ENCODE peak calls at places on chromosomes 11 and 22, in seven cellular contexts. D, R, O, V, Q, B and H are unnamed samples.

GRCh38 chr22:24416095-24416494 is 11.3 kb upstream of the ADORA2A start:
- DNase-seq in O (no peak), B (no peak), Q (no peak), D (no peak), R (no peak), V (no peak), H (no peak)

GRCh38 chr11:118108513-118108912 is 21.8 kb upstream of the SMIM35 start:
- DNase-seq in R (no peak), O (no peak), V (no peak), Q (no peak), B (no peak), D (no peak), H (no peak)

GRCh38 chr22:46538816-46539163 is 1.4 kb upstream of the CELSR1 start:
- DNase-seq in O (no peak), D (no peak), V (no peak), Q (no peak), B (peak; percentile 65), R (no peak), H (no peak)

GRCh38 chr11:123085497-123085896 is 23.6 kb upstream of the HSPA8 start:
- DNase-seq in O (no peak), R (no peak), Q (no peak), D (no peak), V (no peak), B (no peak), H (no peak)

GRCh38 chr11:7973011-7973410 is 7.8 kb upstream of the NLRP10 start:
- DNase-seq in B (no peak), R (no peak), O (no peak), V (no peak), D (no peak), Q (no peak), H (no peak)

GRCh38 chr11:115985896-115986295 is 481.7 kb upstream of the CADM1 start:
- DNase-seq in V (no peak), O (no peak), Q (no peak), R (no peak), D (no peak), B (no peak), H (no peak)

GRCh38 chr11:73748300-73748699 is 12.6 kb downstream of the RAB6A start:
- DNase-seq in D (no peak), Q (no peak), V (no peak), R (no peak), B (no peak), O (no peak), H (no peak)

GRCh38 chr22:37419916-37420655 is 7.2 kb downstream of the ELFN2 start:
- DNase-seq in O (no peak), V (no peak), B (no peak), R (no peak), D (no peak), Q (peak; percentile 12), H (no peak)

GRCh38 chr11:72930011-72930410 is 115.8 kb downstream of the ATG16L2 start:
- DNase-seq in V (no peak), R (no peak), B (no peak), Q (no peak), O (no peak), D (no peak), H (no peak)

GRCh38 chr22:33853200-33854097 is 66.8 kb downstream of the LARGE1 start:
- DNase-seq in B (peak; percentile 67), V (peak; percentile 74), R (peak; percentile 60), Q (peak; percentile 85), D (peak; percentile 68), O (peak; percentile 47), H (peak; percentile 34)

GRCh38 chr11:117642396-117642795 is 154.6 kb downstream of the DSCAML1 start:
- DNase-seq in B (no peak), D (no peak), R (no peak), O (no peak), Q (no peak), V (no peak), H (no peak)

GRCh38 chr11:44987506-44987905 is 36.8 kb upstream of the TP53I11 start:
- DNase-seq in V (no peak), D (no peak), R (no peak), O (no peak), B (no peak), Q (no peak), H (no peak)

GRCh38 chr11:8098361-8098760 is 17.4 kb downstream of the TUB start:
- DNase-seq in D (no peak), O (no peak), Q (no peak), R (no peak), B (no peak), V (no peak), H (peak; percentile 73)

GRCh38 chr11:69481393-69481844 is at the start of gene LINC01488:
- DNase-seq in O (no peak), Q (no peak), D (no peak), V (peak; percentile 9), R (no peak), B (no peak), H (no peak)

GRCh38 chr11:73218106-73218829 is at the start of gene P2RY2:
- DNase-seq in R (no peak), B (peak; percentile 93), O (peak; percentile 55), Q (peak; percentile 71), D (peak; percentile 82), V (peak; percentile 93), H (no peak)

GRCh38 chr22:44972363-44973083 is 37.3 kb downstream of the PHF21B start:
- DNase-seq in R (no peak), B (no peak), V (no peak), O (no peak), Q (no peak), D (no peak), H (no peak)

GRCh38 chr11:70582886-70583641 is 184.7 kb downstream of the CTTN start:
- DNase-seq in O (no peak), Q (no peak), B (no peak), D (no peak), R (no peak), V (peak; percentile 35), H (no peak)

GRCh38 chr11:88555018-88555828 is 217.7 kb upstream of the CTSC start:
- DNase-seq in O (no peak), D (no peak), B (no peak), V (no peak), Q (no peak), R (peak; percentile 100), H (peak; percentile 96)

GRCh38 chr11:27485930-27486773 is 13.6 kb upstream of the LGR4 start:
- DNase-seq in R (peak; percentile 69), D (peak; percentile 45), B (no peak), O (no peak), V (no peak), Q (peak; percentile 60), H (no peak)

GRCh38 chr22:27133951-27134664 is 476.7 kb downstream of the MIAT start:
- DNase-seq in Q (no peak), R (peak; percentile 67), B (peak; percentile 48), V (no peak), D (no peak), O (no peak), H (peak; percentile 63)

GRCh38 chr22:47333625-47334024 is 571.2 kb downstream of the TBC1D22A start:
- DNase-seq in Q (peak; percentile 27), D (no peak), O (no peak), B (no peak), R (peak; percentile 15), V (no peak), H (no peak)

GRCh38 chr11:107783121-107783520 is 71.3 kb upstream of the SLN start:
- DNase-seq in Q (no peak), V (no peak), R (no peak), D (no peak), B (no peak), O (no peak), H (no peak)

GRCh38 chr11:107778839-107779517 is 67.1 kb upstream of the SLN start:
- DNase-seq in R (no peak), V (no peak), Q (no peak), D (no peak), O (no peak), B (no peak), H (no peak)

GRCh38 chr11:107777094-107777493 is 65.2 kb upstream of the SLN start:
- DNase-seq in D (no peak), O (no peak), B (no peak), Q (no peak), V (no peak), R (no peak), H (no peak)

GRCh38 chr11:107780136-107780535 is 68.3 kb upstream of the SLN start:
- DNase-seq in O (no peak), R (no peak), V (no peak), D (no peak), B (no peak), Q (no peak), H (no peak)

DNA sequence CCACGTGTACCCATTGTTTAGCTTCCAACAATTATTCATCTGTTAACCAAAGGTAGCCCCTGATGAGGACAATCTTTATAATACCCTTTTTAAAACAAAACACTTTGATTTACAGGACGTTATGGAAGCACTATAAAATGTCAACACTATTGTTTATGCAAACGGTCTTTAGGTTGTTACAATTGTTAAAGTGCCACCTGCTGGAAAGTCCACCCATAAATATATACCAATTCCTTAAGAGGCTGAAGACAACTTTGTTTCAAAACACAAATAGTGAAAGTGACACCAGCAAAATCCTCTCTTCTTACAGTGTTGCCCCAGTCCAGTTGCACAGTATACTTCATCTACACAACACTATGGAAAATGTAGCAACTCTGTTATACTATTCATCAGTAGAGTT is 68.9 kb upstream of the SLN start:
- DNase-seq in D (no peak), B (no peak), Q (peak; percentile 24), R (no peak), V (no peak), O (no peak), H (no peak)
- TF ChIP-seq CTCF in D (no peak), B (no peak), Q (peak; percentile 13), R (no peak), V (no peak), O (no peak), H (no peak)

GRCh38 chr11:63343130-63343529 is 26.5 kb upstream of the SLC22A9 start:
- DNase-seq in Q (no peak), D (no peak), R (no peak), B (no peak), V (no peak), O (no peak), H (no peak)
- TF ChIP-seq CTCF in Q (no peak), D (no peak), R (no peak), B (no peak), V (no peak), O (no peak), H (no peak)

DNA sequence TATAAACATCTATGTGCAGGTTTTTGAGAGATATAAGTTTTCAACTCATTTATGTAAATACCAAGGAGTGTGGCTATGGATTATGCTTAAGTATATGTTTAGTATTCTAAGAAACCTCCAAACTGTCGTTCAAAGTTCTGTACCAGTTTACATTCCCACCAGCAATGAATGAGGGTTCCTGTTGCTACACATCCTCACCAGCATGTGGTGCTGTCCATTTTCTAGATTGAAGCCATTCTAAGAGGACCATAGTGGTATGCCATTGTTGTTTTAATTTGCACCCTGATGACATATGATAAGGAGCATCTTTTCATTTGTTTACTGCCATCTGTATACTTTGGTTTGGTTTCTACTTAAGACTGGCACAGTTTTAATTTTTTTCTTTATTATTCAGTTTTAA is 2097.9 kb downstream of the LRRC4C start:
- DNase-seq in O (no peak), Q (no peak), B (no peak), V (no peak), D (no peak), R (no peak), H (no peak)
- TF ChIP-seq CTCF in O (no peak), Q (no peak), B (no peak), V (no peak), D (no peak), R (no peak), H (no peak)

DNA sequence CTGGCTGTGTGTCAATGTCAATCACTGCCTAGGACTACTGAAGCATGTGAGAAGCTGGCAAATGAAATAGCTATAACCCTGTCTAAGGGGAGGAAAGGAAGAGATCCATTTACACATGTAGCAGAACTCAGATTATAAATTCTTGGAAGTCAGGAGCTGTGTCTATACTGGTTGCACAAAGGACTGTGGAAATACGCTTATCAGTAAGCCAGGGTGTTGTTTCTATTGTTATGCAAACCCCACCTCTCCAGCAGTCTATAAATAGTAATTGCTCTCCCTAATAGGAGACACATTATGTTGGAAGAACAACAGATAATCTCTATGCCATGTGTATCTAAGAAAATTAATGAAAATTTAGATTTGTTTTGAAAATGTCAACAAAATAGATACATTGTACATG is 693.4 kb upstream of the CCDC90B start:
- DNase-seq in R (no peak), V (no peak), D (no peak), O (no peak), B (no peak), Q (no peak), H (no peak)
- TF ChIP-seq CTCF in R (no peak), V (no peak), D (no peak), O (no peak), B (no peak), Q (no peak), H (no peak)